ENCODE peak calls at places on chromosomes 3 and 15, in seven cellular contexts. L is HL-60, V is endodermal cell, B is astrocyte, J is cardiac muscle cell, P is mesendoderm, N is mesenchymal stem cell. O is an unnamed sample. For H3K27me3, the result is how much of the 10 kb centered on the place peaks cover.

GRCh38 chr15:66907826-66908502 is 157.4 kb upstream of the SMAD3 start:
- DNase-seq in L (peak), V (peak), B (no peak), J (peak), P (no peak), N (no peak), O (no peak)

GRCh38 chr3:168803536-168803935 is 707.8 kb upstream of the GOLIM4 start:
- DNase-seq in L (no peak), V (no peak), B (peak), J (no peak), P (no peak), N (no peak), O (no peak)

GRCh38 chr3:141227752-141228151 is 3.9 kb upstream of the PXYLP1 start:
- DNase-seq in L (no peak), V (no peak), B (peak), J (peak), P (no peak), N (peak), O (no peak)

GRCh38 chr3:100913870-100914654 is 79.2 kb downstream of the ABI3BP start:
- DNase-seq in L (no peak), V (no peak), B (peak), J (peak), P (no peak), N (peak), O (no peak)

GRCh38 chr15:65660927-65661326 is 39.2 kb downstream of the SLC24A1 start:
- DNase-seq in L (peak), V (no peak), B (no peak), J (peak), P (no peak), N (peak), O (no peak)

GRCh38 chr3:197899833-197900478 is 50.0 kb upstream of the RPL35A start:
- DNase-seq in L (no peak), V (peak), B (no peak), J (no peak), P (no peak), N (no peak), O (peak)

GRCh38 chr3:172538368-172539264 is 15.4 kb upstream of the TNFSF10 start:
- DNase-seq in L (no peak), V (no peak), B (no peak), J (peak), P (no peak), N (no peak), O (no peak)

GRCh38 chr3:66428733-66429132 is 72.1 kb downstream of the LRIG1 start:
- DNase-seq in L (no peak), V (no peak), B (peak), J (peak), P (peak), N (peak), O (no peak)

GRCh38 chr3:127694467-127695215 is 21.9 kb downstream of the ABTB1 start:
- DNase-seq in L (peak), V (peak), B (no peak), J (no peak), P (peak), N (no peak), O (peak)

GRCh38 chr3:11306815-11307589 is 34.8 kb downstream of the ATG7 start:
- DNase-seq in L (no peak), V (no peak), B (peak), J (peak), P (no peak), N (no peak), O (no peak)

GRCh38 chr3:105705011-105705410 is 163.8 kb downstream of the CBLB start:
- DNase-seq in L (no peak), V (no peak), B (no peak), J (no peak), P (no peak), N (no peak), O (no peak)

GRCh38 chr3:105700575-105700974 is 168.2 kb downstream of the CBLB start:
- DNase-seq in L (no peak), V (no peak), B (no peak), J (no peak), P (no peak), N (no peak), O (no peak)
- H3K27me3 ChIP-seq in L (under half), V (under half), B (under half), J (under half), P (under half), N (under half), O (under half)

GRCh38 chr3:2547049-2547448 is 448.4 kb downstream of the CNTN4 start:
- DNase-seq in L (no peak), V (no peak), B (no peak), J (no peak), P (no peak), N (no peak), O (no peak)
- H3K27ac ChIP-seq in L (no peak), V (no peak), B (no peak), J (no peak), P (no peak), N (no peak), O (no peak)

GRCh38 chr3:44019736-44020135 is 221.9 kb upstream of the TOPAZ1 start:
- DNase-seq in L (no peak), V (peak), B (no peak), J (no peak), P (peak), N (no peak), O (peak)
- H3K27me3 ChIP-seq in L (under half), V (half or more), B (under half), J (half or more), P (under half), N (under half), O (under half)

GRCh38 chr3:177885063-177885462 is 651.2 kb upstream of the KCNMB2 start:
- DNase-seq in L (no peak), V (no peak), B (no peak), J (no peak), P (no peak), N (no peak), O (no peak)
- H3K27ac ChIP-seq in L (no peak), V (no peak), B (no peak), J (no peak), P (no peak), N (no peak), O (no peak)

GRCh38 chr3:31466866-31467265 is 65.9 kb upstream of the STT3B start:
- DNase-seq in L (no peak), V (no peak), B (no peak), J (no peak), P (no peak), N (no peak), O (no peak)
- H3K27me3 ChIP-seq in L (under half), V (under half), B (half or more), J (under half), P (under half), N (under half), O (under half)

GRCh38 chr3:62962656-62963055 is 87.4 kb upstream of the CADPS start:
- DNase-seq in L (no peak), V (no peak), B (peak), J (no peak), P (no peak), N (no peak), O (no peak)

GRCh38 chr3:62965311-62965710 is 90.1 kb upstream of the CADPS start:
- DNase-seq in L (no peak), V (no peak), B (peak), J (no peak), P (no peak), N (no peak), O (no peak)

GRCh38 chr3:62968128-62968527 is 92.9 kb upstream of the CADPS start:
- DNase-seq in L (no peak), V (no peak), B (peak), J (no peak), P (no peak), N (no peak), O (no peak)
- H3K27ac ChIP-seq in L (no peak), V (no peak), B (no peak), J (no peak), P (no peak), N (no peak), O (no peak)

GRCh38 chr15:63504979-63505841 is 817 bp downstream of the USP3 start:
- DNase-seq in L (peak), V (peak), B (peak), J (peak), P (peak), N (peak), O (peak)

GRCh38 chr15:63504247-63504978 is at the start of gene USP3:
- DNase-seq in L (peak), V (peak), B (peak), J (peak), P (peak), N (peak), O (peak)

GRCh38 chr15:63505842-63506222 is 1.4 kb downstream of the USP3 start:
- DNase-seq in L (no peak), V (no peak), B (peak), J (no peak), P (no peak), N (no peak), O (no peak)

GRCh38 chr15:63507878-63508818 is 3.8 kb downstream of the USP3 start:
- DNase-seq in L (no peak), V (no peak), B (no peak), J (no peak), P (no peak), N (no peak), O (no peak)

GRCh38 chr15:63506537-63507035 is 2.2 kb downstream of the USP3 start:
- DNase-seq in L (no peak), V (no peak), B (peak), J (no peak), P (no peak), N (peak), O (no peak)
- H3K27me3 ChIP-seq in L (under half), V (under half), B (under half), J (under half), P (under half), N (under half), O (half or more)

DNA sequence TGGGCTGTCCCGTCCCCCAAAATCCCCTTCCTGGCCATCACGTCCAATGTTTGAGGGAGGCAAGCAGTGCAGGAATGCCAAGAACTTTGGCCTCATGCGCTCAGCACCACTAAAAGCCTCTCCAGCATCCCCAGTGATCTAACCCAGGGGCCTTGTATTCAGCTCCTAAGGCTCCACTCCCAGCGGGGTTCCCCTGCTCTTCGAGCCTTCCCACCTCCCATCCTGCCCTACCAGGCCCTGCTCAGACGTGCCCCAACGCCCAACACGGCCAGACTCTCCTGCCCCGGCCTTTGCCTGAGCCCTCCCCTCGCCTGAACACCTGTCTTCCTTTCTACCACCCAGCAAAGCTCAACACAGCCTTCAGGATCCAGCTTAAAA is 30.5 kb downstream of the PLXND1 start:
- DNase-seq in L (no peak), V (peak), B (no peak), J (no peak), P (no peak), N (no peak), O (peak)
- H3K27ac ChIP-seq in L (peak), V (no peak), B (no peak), J (no peak), P (no peak), N (no peak), O (no peak)

DNA sequence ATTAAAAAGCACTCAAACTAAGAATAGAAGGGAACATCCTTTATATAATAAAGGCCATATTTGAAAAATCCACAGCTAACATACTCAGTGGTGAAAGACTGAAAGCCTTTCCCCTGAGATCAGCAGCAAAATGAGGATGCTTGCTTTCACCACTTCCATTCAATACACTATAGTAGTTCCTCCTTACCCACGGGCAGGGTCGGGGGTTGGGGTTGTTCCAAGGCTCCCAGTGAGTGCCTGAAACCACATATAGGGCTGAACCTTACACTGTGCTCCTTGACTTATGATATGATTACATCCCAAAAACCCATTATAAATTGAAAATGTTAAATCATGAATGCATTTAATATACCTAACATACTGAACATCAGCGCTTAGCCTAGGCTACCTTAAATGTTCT is 37.7 kb downstream of the ALDH1L1 start:
- DNase-seq in L (no peak), V (peak), B (no peak), J (no peak), P (no peak), N (no peak), O (no peak)
- H3K27me3 ChIP-seq in L (under half), V (under half), B (under half), J (under half), P (under half), N (half or more), O (under half)

O was measured in GM23338.